ENCODE peak calls at places on chromosomes 7 and 10, in seven cellular contexts. H is AG04450, E is iPS DF 6.9, X is MM.1S, U is OCI-LY7, I is GM12864, K is HCT116. Q is an unnamed sample.

GRCh38 chr7:2670720-2671391 is 17.1 kb upstream of the AMZ1 start:
- DNase-seq in H (no peak), E (peak), X (peak), U (peak), I (no peak), K (peak), Q (peak)

GRCh38 chr7:69373171-69374035 is 224.9 kb upstream of the AUTS2 start:
- DNase-seq in H (no peak), E (no peak), X (no peak), U (peak), I (no peak), K (no peak), Q (peak)

GRCh38 chr10:46273506-46274477 is 13.0 kb upstream of the ANTXRL start:
- DNase-seq in H (no peak), E (no peak), X (no peak), U (no peak), I (no peak), K (no peak), Q (no peak)

GRCh38 chr7:96126382-96126781 is 195.5 kb downstream of the SLC25A13 start:
- DNase-seq in H (no peak), E (no peak), X (no peak), U (no peak), I (no peak), K (no peak), Q (no peak)

GRCh38 chr7:25653412-25653811 is 425.1 kb upstream of the NPVF start:
- DNase-seq in H (no peak), E (no peak), X (no peak), U (no peak), I (no peak), K (no peak), Q (no peak)

GRCh38 chr7:76356823-76357222 is 2.0 kb downstream of the YWHAG start:
- DNase-seq in H (no peak), E (no peak), X (no peak), U (peak), I (no peak), K (no peak), Q (no peak)

GRCh38 chr10:82477776-82478175 is 602.8 kb downstream of the NRG3 start:
- DNase-seq in H (no peak), E (no peak), X (no peak), U (no peak), I (no peak), K (no peak), Q (no peak)

GRCh38 chr7:70027864-70028263 is 429.6 kb downstream of the AUTS2 start:
- DNase-seq in H (no peak), E (no peak), X (no peak), U (peak), I (no peak), K (no peak), Q (no peak)

GRCh38 chr10:132229834-132230556 is 43.2 kb downstream of the DPYSL4 start:
- DNase-seq in H (no peak), E (no peak), X (no peak), U (no peak), I (peak), K (no peak), Q (peak)

DNA sequence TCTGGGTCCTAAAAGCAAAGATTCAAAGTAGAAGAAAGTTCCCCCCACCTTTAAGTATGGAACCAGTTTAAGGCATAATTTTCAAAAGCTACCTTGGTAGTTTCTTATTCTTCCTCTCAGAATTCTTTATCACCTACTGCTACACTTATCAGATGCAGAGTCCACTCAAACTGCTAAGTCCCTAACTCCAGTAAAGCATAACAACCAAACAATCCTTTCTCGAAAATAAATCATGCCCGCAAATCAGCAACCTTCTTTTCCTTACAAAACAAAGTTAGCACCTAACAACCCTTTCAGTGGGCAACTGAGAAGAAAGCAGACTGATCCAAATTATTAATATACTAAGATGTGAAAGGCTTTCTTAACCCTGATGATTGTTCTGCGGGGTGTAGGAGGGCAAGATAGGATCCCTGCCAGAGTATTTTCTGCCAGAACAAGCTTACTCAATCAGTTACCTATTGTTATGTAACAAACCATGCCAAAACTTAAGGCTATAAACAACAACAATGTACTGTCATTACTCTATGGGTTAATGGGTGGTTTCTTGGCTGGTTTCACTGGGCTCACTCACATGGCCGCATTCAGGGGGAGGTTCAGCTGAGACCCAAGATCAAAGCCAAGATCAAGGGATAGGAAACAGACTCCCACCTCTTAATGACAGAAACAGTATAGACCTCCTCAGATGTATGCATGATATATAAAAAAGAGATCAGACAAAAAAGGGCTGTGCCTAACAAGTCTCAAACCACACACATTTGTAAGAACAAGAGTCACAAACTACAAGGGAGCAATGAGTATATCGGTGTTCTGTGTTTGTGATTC is 42.0 kb downstream of the CCDC6 start:
- DNase-seq in H (no peak), E (no peak), X (no peak), U (no peak), I (no peak), K (no peak), Q (no peak)
- H3K4me3 ChIP-seq in H (no peak), E (no peak), X (no peak), U (no peak), I (no peak), K (no peak), Q (no peak)

DNA sequence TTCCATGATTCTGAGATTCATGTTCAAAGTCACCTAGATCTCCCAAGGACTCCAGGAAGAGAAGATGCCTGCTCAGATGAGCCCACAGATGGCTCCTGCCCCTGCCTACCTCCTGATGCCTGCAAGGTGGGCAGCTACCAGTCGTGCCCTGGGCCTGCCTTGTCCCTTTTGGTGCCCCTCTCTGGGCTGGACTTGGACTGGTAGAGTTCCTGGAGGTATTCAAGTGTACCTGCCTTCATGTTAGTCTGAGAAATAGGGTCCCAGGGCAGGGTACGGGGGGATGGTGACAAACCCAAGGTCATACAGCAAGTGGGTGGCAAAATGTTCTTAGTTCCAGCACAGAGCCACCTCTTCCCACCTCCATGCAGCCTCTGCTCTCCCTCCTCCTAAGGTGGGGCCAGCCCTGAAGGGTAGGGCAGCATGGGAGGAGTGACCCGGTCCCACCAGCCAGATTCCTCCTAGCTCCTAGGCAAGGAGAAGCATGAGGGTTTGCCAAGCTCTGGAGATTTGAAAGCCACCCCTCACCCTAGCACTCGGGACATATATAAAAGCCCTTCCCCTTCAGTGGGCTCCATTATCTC is 80.8 kb upstream of the UNC5B start:
- DNase-seq in H (no peak), E (no peak), X (no peak), U (no peak), I (no peak), K (no peak), Q (no peak)
- H3K4me3 ChIP-seq in H (no peak), E (no peak), X (no peak), U (no peak), I (no peak), K (no peak), Q (no peak)

GRCh38 chr7:16264036-16264435 is 157.3 kb downstream of the CRPPA start:
- DNase-seq in H (no peak), E (no peak), X (no peak), U (no peak), I (no peak), K (no peak), Q (no peak)

GRCh38 chr7:16260236-16260728 is 161.1 kb downstream of the CRPPA start:
- DNase-seq in H (no peak), E (no peak), X (peak), U (no peak), I (no peak), K (no peak), Q (no peak)

GRCh38 chr7:16261100-16261499 is 160.2 kb downstream of the CRPPA start:
- DNase-seq in H (no peak), E (no peak), X (no peak), U (no peak), I (no peak), K (no peak), Q (no peak)

GRCh38 chr7:16264436-16265183 is 156.7 kb downstream of the CRPPA start:
- DNase-seq in H (no peak), E (no peak), X (no peak), U (no peak), I (no peak), K (no peak), Q (no peak)

GRCh38 chr7:16261654-16262053 is 159.7 kb downstream of the CRPPA start:
- DNase-seq in H (no peak), E (no peak), X (no peak), U (no peak), I (no peak), K (no peak), Q (no peak)
- H3K4me3 ChIP-seq in H (no peak), E (no peak), X (no peak), U (no peak), I (no peak), K (no peak), Q (no peak)

DNA sequence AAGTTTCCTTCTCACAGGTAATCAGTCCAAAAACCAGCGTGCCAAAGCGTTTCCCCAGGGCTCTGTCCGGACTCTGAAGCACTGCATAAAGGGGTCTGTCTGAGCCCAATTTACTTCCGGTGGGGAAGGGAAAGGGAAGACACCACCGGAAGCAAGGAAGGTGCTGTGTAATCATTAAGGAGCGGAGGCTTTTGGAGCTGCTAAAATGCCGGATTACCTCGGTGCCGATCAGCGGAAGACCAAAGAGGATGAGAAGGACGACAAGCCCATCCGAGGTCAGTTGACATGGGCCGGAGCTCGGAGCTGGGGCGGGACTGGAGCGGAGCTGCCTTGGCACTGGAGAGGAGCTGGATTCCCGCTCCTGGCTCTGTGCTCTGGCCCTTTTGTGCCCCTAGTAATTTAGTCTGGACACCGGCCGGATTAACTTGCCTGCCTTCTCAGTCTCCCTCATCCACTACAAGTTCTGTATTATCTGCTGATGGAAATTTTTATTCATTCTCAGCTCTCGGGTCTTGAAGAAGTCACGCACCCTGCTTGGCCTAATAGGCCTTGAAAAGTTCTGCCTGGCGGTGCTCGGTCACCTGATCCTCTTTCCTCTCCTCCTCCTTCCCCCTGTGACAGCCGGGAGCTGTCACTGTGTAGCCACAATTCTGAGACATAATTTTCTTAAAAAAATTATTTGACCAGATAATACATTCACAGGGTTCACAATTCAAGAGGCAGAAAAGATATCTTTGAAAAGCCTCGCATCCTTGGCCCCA is at the start of gene PSMC2:
- DNase-seq in H (peak), E (peak), X (peak), U (peak), I (peak), K (peak), Q (peak)
- H3K4me3 ChIP-seq in H (peak), E (peak), X (peak), U (peak), I (peak), K (peak), Q (peak)

DNA sequence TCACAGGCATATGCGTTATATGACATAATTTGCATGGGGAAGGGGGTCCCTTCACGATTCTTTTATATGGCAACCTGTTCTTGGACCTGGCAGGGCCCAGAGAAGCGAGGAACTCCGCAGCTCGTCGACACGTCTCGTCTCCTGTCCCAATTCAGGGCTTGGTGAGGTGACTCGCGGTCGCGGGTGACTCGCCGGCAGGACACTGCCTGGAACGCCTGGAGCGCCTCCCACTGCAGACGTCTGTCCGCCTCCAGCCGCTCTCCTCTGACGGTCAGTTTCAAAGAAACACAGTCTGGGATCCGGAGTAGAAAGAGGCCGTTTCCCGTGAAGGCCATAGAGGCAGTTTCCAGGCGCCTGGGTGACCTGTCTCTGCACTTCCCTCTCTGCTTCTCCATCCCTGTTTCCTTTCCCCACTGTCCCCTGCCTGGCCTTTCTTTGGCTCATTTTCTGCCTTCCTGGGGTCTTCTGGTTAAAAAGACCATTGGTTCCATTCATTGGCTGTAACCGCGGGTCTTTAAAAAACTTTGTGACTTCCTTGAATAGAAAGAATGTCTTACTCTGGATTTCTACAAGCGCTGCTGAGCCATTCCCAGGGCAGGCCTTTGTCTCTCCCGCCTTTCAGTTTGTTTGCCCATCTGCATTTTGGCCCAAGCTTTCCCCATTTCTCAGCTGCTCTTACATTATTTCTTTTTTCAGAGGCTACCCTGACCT is 1.2 kb downstream of the UPP1 start:
- DNase-seq in H (no peak), E (no peak), X (no peak), U (no peak), I (no peak), K (no peak), Q (no peak)
- H3K4me3 ChIP-seq in H (peak), E (peak), X (peak), U (peak), I (peak), K (peak), Q (peak)

DNA sequence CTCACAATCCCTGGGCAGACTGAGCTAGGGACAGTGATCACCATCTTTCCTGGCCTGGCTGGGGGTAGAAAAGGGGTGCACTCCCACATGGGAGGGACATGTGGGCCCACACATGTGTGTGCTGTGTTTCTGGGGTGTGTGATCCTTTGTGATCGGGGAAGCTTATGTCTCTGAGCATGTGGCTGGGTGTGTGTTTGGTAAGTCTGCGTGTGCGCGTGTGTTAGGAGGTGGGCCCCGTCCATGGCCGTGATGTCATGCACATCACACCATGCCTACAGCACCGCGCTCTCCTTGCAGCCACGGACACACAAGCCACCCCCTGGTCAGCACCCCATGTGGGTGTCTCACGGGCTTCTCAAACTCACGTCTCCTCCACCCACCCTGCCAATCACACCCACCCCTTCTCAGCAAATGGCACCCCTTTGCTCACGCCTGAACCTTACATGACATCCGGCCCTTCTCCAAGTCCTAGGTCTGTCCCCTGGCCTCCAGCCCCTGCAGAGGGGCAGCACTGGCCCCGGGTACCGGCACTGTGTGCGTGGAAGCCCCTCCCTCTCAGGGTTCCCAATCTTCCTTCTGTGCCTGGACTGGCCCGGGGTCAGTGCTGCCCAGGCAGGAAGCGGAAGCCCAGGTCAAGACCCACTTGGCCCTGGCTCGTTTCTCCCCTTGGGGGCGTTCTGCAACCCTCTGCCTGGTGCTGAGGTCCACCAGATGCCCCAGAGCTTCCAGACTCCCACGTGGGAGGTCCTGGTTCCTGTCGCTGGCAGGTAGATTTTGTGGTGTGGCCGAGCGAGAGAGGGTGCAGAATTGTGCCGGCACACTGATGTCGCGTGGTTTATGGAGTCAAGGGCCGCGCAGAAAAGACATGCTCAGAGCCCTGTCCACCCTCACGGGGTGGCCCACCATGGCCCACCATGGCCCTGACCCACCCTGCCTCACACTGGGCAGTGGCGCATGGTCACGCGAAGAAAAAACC is 12.6 kb downstream of the SLC29A4 start:
- DNase-seq in H (no peak), E (no peak), X (no peak), U (no peak), I (no peak), K (no peak), Q (no peak)
- H3K4me3 ChIP-seq in H (no peak), E (peak), X (no peak), U (no peak), I (no peak), K (no peak), Q (no peak)

GRCh38 chr10:60967854-60968484 is 24.0 kb upstream of the RHOBTB1 start:
- DNase-seq in H (no peak), E (no peak), X (no peak), U (no peak), I (no peak), K (no peak), Q (no peak)

GRCh38 chr10:60962946-60963345 is 19.0 kb upstream of the RHOBTB1 start:
- DNase-seq in H (no peak), E (no peak), X (no peak), U (no peak), I (no peak), K (no peak), Q (no peak)

GRCh38 chr10:60963441-60964256 is 19.7 kb upstream of the RHOBTB1 start:
- DNase-seq in H (no peak), E (no peak), X (no peak), U (no peak), I (no peak), K (no peak), Q (no peak)

GRCh38 chr10:60967260-60967659 is 23.3 kb upstream of the RHOBTB1 start:
- DNase-seq in H (no peak), E (no peak), X (no peak), U (no peak), I (no peak), K (no peak), Q (no peak)

DNA sequence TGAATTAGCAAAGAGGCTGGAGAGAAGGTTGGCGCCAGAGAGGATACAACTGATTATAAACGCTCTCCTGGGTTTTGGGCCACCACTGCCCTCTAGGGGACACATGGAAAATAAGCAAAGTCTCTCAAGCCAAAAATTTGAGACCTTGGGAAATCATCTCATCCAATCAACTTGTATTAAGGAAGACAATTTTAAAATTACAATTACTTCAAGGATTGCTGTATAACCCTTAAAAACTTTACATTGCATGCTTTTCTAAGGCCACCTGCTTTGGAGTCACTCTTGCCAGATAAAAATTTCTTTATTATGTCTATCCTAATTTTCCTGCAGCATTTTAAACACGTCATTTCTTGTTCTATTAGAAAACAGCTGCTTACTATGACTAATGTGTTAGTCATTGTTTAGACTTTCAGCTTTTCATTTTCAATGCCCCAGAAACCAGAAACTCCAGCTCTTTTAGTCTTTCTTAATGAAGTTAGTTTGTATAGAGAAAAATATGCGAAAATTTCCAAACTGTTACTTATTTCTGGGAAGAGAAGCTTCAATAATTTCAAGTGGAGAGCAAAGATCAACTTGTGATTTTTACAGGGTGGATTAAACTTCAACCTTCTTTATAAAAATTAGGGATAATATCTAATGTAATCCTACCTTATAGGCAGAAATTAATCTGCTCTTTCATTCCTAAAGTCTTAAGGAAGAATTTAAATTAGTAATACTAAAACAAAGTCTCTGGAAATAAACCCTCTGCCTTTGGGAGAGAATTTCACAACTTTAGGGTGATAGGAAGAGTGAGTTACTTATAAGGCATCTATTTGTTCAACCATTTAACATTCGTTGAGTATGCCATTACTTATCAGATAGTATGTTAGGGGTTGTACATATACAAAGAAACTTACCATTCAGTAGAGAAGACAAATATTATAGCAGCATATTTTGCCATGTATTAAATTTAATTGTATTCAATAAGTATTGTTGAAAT is 20.6 kb upstream of the RHOBTB1 start:
- DNase-seq in H (peak), E (no peak), X (peak), U (peak), I (peak), K (peak), Q (peak)
- H3K4me3 ChIP-seq in H (no peak), E (no peak), X (no peak), U (no peak), I (no peak), K (no peak), Q (no peak)

Q was measured in GM12865.